ENCODE peak calls at places on chromosome 5, in six cellular contexts. Y is small intestine; X is ovary; U is CD8-positive, alpha-beta memory T cell; N is body of pancreas; F is PC-3. S is an unnamed sample.

GRCh38 chr5:175861337-175862130 is 9.8 kb upstream of the CPLX2 start:
- DNase-seq in Y (peak; percentile 7), X (no peak), U (no peak), N (no peak), F (no peak), S (no peak)

GRCh38 chr5:140116716-140117115 is 2.8 kb downstream of the PURA start:
- DNase-seq in Y (peak; percentile 23), X (no peak), U (no peak), N (no peak), F (peak; percentile 53), S (no peak)

GRCh38 chr5:176678584-176678983 is 31.3 kb downstream of the TSPAN17 start:
- DNase-seq in Y (no peak), X (no peak), U (no peak), N (no peak), F (no peak), S (no peak)

GRCh38 chr5:154776167-154776566 is 21.0 kb downstream of the LARP1 start:
- DNase-seq in Y (no peak), X (no peak), U (no peak), N (no peak), F (no peak), S (no peak)

GRCh38 chr5:89255845-89256463 is 373.0 kb upstream of the MEF2C start:
- DNase-seq in Y (peak; percentile 1), X (no peak), U (no peak), N (no peak), F (peak; percentile 51), S (no peak)

GRCh38 chr5:169344629-169345028 is 43.7 kb upstream of the SLIT3 start:
- DNase-seq in Y (no peak), X (no peak), U (no peak), N (peak; percentile 7), F (no peak), S (no peak)

GRCh38 chr5:92801921-92802320 is 779.1 kb downstream of the NR2F1-AS1 start:
- DNase-seq in Y (no peak), X (no peak), U (no peak), N (no peak), F (no peak), S (no peak)

GRCh38 chr5:103119067-103119764 is 722 bp downstream of the GIN1 start:
- DNase-seq in Y (no peak), X (no peak), U (no peak), N (no peak), F (peak; percentile 36), S (no peak)

GRCh38 chr5:78975035-78975434 is 10.1 kb downstream of the ARSB start:
- DNase-seq in Y (no peak), X (no peak), U (no peak), N (no peak), F (no peak), S (no peak)

GRCh38 chr5:78971998-78972397 is 13.1 kb downstream of the ARSB start:
- DNase-seq in Y (peak; percentile 46), X (no peak), U (no peak), N (no peak), F (no peak), S (no peak)

GRCh38 chr5:78968781-78969180 is 16.3 kb downstream of the ARSB start:
- DNase-seq in Y (peak; percentile 16), X (no peak), U (no peak), N (no peak), F (no peak), S (no peak)

GRCh38 chr5:78974011-78974410 is 11.1 kb downstream of the ARSB start:
- DNase-seq in Y (no peak), X (no peak), U (no peak), N (no peak), F (no peak), S (no peak)

DNA sequence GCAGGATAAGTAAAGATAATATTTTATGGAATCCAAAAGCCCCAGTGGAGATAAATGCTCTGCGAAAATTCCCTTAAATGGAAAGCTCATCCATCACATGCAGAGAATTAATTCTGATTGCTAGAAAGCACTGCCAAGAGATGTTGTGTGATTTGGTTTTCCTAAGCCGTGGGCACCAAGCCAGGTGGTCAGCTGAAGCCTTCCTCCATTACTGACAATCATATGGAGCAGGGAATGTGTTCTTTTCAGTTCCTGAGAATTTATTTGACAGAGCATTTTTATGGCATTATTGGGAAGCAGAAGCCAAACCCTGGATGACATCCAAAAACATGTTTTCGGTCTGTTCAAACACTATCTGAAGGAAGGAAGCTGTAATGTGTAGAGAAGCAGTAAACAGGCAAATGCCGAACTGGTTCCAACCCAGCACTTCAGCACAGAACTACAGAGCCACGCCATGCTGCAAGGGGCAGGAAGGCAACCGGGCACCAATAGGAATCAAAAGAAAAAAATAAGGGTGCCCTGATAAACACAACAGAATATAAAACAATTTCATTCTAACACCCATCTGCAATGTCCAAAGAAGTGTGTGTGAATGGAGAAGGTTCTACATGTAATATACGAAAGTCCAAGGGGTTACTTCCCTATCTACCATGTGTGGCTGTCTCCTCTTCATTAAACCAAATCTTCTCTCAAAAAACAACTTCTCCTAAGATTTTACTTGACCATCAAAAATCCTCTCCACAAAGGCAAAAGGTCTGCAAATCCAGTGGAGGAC is 12.3 kb downstream of the ARSB start:
- DNase-seq in Y (no peak), X (peak; percentile 24), U (no peak), N (peak; percentile 68), F (peak; percentile 7), S (no peak)
- H3K4me1 ChIP-seq in Y (no peaks in the 10 kb centered on the region), X (peaks cover 10% of the 10 kb centered on the region), U (no peaks in the 10 kb centered on the region), N (peaks cover 29% of the 10 kb centered on the region), F (no peaks in the 10 kb centered on the region), S (peaks cover 34% of the 10 kb centered on the region)

GRCh38 chr5:158392753-158393152 is 533.8 kb upstream of the CLINT1 start:
- DNase-seq in Y (no peak), X (no peak), U (no peak), N (no peak), F (peak; percentile 82), S (no peak)

GRCh38 chr5:158393457-158393856 is 534.5 kb upstream of the CLINT1 start:
- DNase-seq in Y (no peak), X (no peak), U (no peak), N (no peak), F (no peak), S (no peak)

GRCh38 chr5:158394102-158394501 is 535.2 kb upstream of the CLINT1 start:
- DNase-seq in Y (no peak), X (no peak), U (no peak), N (no peak), F (no peak), S (no peak)

GRCh38 chr5:158397278-158397677 is 538.3 kb upstream of the CLINT1 start:
- DNase-seq in Y (peak; percentile 5), X (no peak), U (no peak), N (no peak), F (no peak), S (no peak)

GRCh38 chr5:158398360-158399201 is 539.6 kb upstream of the CLINT1 start:
- DNase-seq in Y (no peak), X (no peak), U (no peak), N (no peak), F (no peak), S (no peak)
- H3K4me3 ChIP-seq in Y (no peak overlapping the region), X (no peak overlapping the region), U (no peak overlapping the region), N (no peak overlapping the region), F (no peak overlapping the region), S (no peak overlapping the region)

DNA sequence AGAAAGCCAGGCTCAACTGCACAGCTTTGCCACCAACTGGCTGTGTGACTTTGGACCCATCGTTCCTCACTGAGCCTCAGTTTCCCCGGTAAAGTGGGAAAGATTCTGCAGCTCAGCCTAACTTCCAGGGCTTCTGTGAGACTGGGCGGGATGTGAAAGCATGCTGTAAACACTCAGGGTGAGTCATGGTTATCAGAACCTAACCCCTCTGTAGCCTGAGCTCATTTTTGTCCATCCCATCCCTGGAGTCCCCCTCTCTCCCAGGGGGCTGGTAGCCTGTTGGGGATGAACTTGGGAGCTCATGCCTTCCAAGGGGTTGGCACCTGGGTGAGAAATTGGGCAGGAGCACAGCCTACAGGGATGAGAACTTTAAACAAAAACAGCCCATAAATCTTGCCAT is 2.3 kb downstream of the CCDC69 start:
- DNase-seq in Y (no peak), X (no peak), U (no peak), N (no peak), F (peak; percentile 35), S (no peak)
- H3K4me1 ChIP-seq in Y (no peaks in the 10 kb centered on the region), X (peaks cover 14% of the 10 kb centered on the region), U (peaks cover 83% of the 10 kb centered on the region), N (peaks cover 39% of the 10 kb centered on the region), F (peaks cover 19% of the 10 kb centered on the region), S (peaks cover 60% of the 10 kb centered on the region)

GRCh38 chr5:11903121-11903613 is 1.1 kb downstream of the CTNND2 start:
- DNase-seq in Y (no peak), X (no peak), U (peak; percentile 2), N (peak; percentile 68), F (no peak), S (no peak)
- H3K4me3 ChIP-seq in Y (peak overlapping the region; percentile 31), X (no peak overlapping the region), U (no peak overlapping the region), N (peak overlapping the region; percentile 88), F (peak overlapping the region; percentile 71), S (no peak overlapping the region)

GRCh38 chr5:132497488-132497997 is 7.0 kb upstream of the IRF1 start:
- DNase-seq in Y (no peak), X (peak; percentile 76), U (no peak), N (peak; percentile 72), F (peak; percentile 86), S (peak; percentile 85)
- H3K4me1 ChIP-seq in Y (peaks cover 9% of the 10 kb centered on the region), X (peaks cover 11% of the 10 kb centered on the region), U (peaks cover 64% of the 10 kb centered on the region), N (peaks cover 61% of the 10 kb centered on the region), F (peaks cover 40% of the 10 kb centered on the region), S (peaks cover 44% of the 10 kb centered on the region)